ENCODE peak calls at places on chromosomes 12 and 14, in eight cellular contexts. P, F, A, E, L, H, R and W are unnamed samples.
A peak's percentile ranks its signal among the peaks of the same experiment; 100 is the strongest.

GRCh38 chr12:121494093-121494787 is 86.6 kb downstream of the KDM2B start:
- DNase-seq in L (peak; percentile 15), R (peak; percentile 29), H (peak; percentile 41), F (peak; percentile 40), E (no peak), P (peak; percentile 31), A (peak; percentile 20), W (peak; percentile 13)

GRCh38 chr12:7450667-7451066 is 6.7 kb upstream of the CD163L1 start:
- DNase-seq in E (no peak), P (no peak), R (no peak), L (no peak), A (no peak), H (no peak), F (no peak), W (no peak)

GRCh38 chr12:62709321-62709720 is 225.6 kb downstream of the PPM1H start:
- DNase-seq in F (no peak), P (no peak), R (no peak), H (no peak), L (no peak), A (no peak), E (no peak), W (no peak)

GRCh38 chr12:93678779-93679178 is 1.6 kb downstream of the CRADD start:
- DNase-seq in E (no peak), F (no peak), H (no peak), L (no peak), A (no peak), P (no peak), R (no peak), W (no peak)

GRCh38 chr14:53494587-53494986 is 341.5 kb upstream of the DDHD1 start:
- DNase-seq in L (no peak), F (no peak), E (no peak), P (no peak), H (no peak), A (no peak), R (no peak), W (no peak)

GRCh38 chr14:101481557-101481956 is 79.7 kb upstream of the DIO3 start:
- DNase-seq in F (no peak), P (no peak), E (no peak), H (no peak), A (no peak), R (peak; percentile 18), L (no peak), W (no peak)

GRCh38 chr14:99267871-99268775 is 3.9 kb downstream of the BCL11B start:
- DNase-seq in L (no peak), E (no peak), H (no peak), R (no peak), A (no peak), F (no peak), P (no peak), W (no peak)

GRCh38 chr12:11771356-11771755 is 121.9 kb downstream of the ETV6 start:
- DNase-seq in E (no peak), R (no peak), A (no peak), F (no peak), H (no peak), P (no peak), L (no peak), W (no peak)

GRCh38 chr14:72892879-72893635 is 844 bp downstream of the DPF3 start:
- DNase-seq in A (no peak), P (peak; percentile 5), F (no peak), R (no peak), H (peak; percentile 36), E (no peak), L (peak; percentile 13), W (no peak)

GRCh38 chr12:3189282-3189681 is 112.1 kb downstream of the TSPAN9 start:
- DNase-seq in F (no peak), R (no peak), L (no peak), E (no peak), P (no peak), H (no peak), A (no peak), W (no peak)

GRCh38 chr12:49930515-49931288 is 19.8 kb upstream of the AQP2 start:
- DNase-seq in L (no peak), A (no peak), R (no peak), E (no peak), H (no peak), P (no peak), F (no peak), W (peak; percentile 56)

GRCh38 chr12:94805749-94806148 is 155.4 kb upstream of the TMCC3 start:
- DNase-seq in P (no peak), F (no peak), H (no peak), R (no peak), E (peak; percentile 37), A (peak; percentile 34), L (no peak), W (peak; percentile 44)

GRCh38 chr12:79069009-79069408 is 204.4 kb downstream of the SYT1 start:
- DNase-seq in R (no peak), P (no peak), E (no peak), H (no peak), L (no peak), A (no peak), F (no peak), W (no peak)

GRCh38 chr12:51848843-51849735 is 571 bp upstream of the FIGNL2 start:
- DNase-seq in P (no peak), R (no peak), A (no peak), H (no peak), F (no peak), L (no peak), E (no peak), W (no peak)

GRCh38 chr14:74793506-74794155 is 30.5 kb downstream of the YLPM1 start:
- DNase-seq in H (no peak), P (no peak), R (no peak), L (no peak), A (no peak), E (no peak), F (no peak), W (peak; percentile 12)

GRCh38 chr12:90945070-90945649 is 9.8 kb downstream of the CCER1 start:
- DNase-seq in R (no peak), E (peak; percentile 44), F (no peak), L (no peak), P (no peak), A (no peak), H (no peak), W (peak; percentile 63)

GRCh38 chr12:6341439-6342139 is at the start of gene TNFRSF1A:
- DNase-seq in E (peak; percentile 63), R (no peak), L (no peak), F (no peak), A (peak; percentile 72), H (no peak), P (no peak), W (peak; percentile 83)

GRCh38 chr12:20716037-20716436 is 20.9 kb downstream of the SLCO1C1 start:
- DNase-seq in E (no peak), L (no peak), P (no peak), H (no peak), A (no peak), F (no peak), R (no peak), W (no peak)

GRCh38 chr12:26153421-26154154 is 28.8 kb upstream of the BHLHE41 start:
- DNase-seq in H (no peak), A (peak; percentile 74), L (no peak), E (peak; percentile 97), R (no peak), P (no peak), F (no peak), W (peak; percentile 100)

GRCh38 chr12:116138380-116138779 is 139.1 kb downstream of the MED13L start:
- DNase-seq in H (no peak), E (no peak), R (no peak), A (no peak), F (no peak), L (no peak), P (no peak), W (peak; percentile 41)